ENCODE peak calls at places on chromosome 9, in four cellular contexts. F, I, G and T are unnamed samples.

GRCh38 chr9:123522921-123523320 is 166.9 kb downstream of the CRB2 start:
- DNase-seq in F (no peak), I (no peak), G (no peak), T (no peak)

GRCh38 chr9:71680189-71680983 is 87.9 kb downstream of the CEMIP2 start:
- DNase-seq in F (no peak), I (peak), G (peak), T (no peak)

GRCh38 chr9:95349109-95350038 is 31.9 kb upstream of the FANCC start:
- DNase-seq in F (no peak), I (peak), G (no peak), T (no peak)

GRCh38 chr9:113995963-113996362 is 82.1 kb downstream of the AMBP start:
- DNase-seq in F (peak), I (no peak), G (no peak), T (no peak)

GRCh38 chr9:99000480-99001395 is 57.0 kb downstream of the COL15A1 start:
- DNase-seq in F (no peak), I (peak), G (peak), T (peak)

GRCh38 chr9:92740446-92740961 is 24.1 kb downstream of the BICD2 start:
- DNase-seq in F (peak), I (no peak), G (no peak), T (peak)

GRCh38 chr9:93292664-93293328 is 108.9 kb downstream of the WNK2 start:
- DNase-seq in F (peak), I (no peak), G (no peak), T (no peak)

GRCh38 chr9:136620441-136621018 is 42.2 kb upstream of the EGFL7 start:
- DNase-seq in F (no peak), I (no peak), G (no peak), T (peak)

GRCh38 chr9:33472171-33472920 is 1.4 kb downstream of the NOL6 start:
- DNase-seq in F (peak), I (no peak), G (no peak), T (no peak)

GRCh38 chr9:93651521-93651950 is 75.2 kb downstream of the PHF2 start:
- DNase-seq in F (peak), I (no peak), G (no peak), T (no peak)

GRCh38 chr9:20041717-20042116 is 252.9 kb upstream of the SLC24A2 start:
- DNase-seq in F (no peak), I (no peak), G (no peak), T (no peak)

GRCh38 chr9:31590091-31590490 is 794.4 kb upstream of the ACO1 start:
- DNase-seq in F (no peak), I (peak), G (peak), T (no peak)

GRCh38 chr9:78599939-78600338 is 303.0 kb downstream of the PSAT1 start:
- DNase-seq in F (no peak), I (no peak), G (no peak), T (no peak)

GRCh38 chr9:132994410-132995120 is 16.1 kb downstream of the GFI1B start:
- DNase-seq in F (peak), I (peak), G (peak), T (peak)

GRCh38 chr9:122941560-122942234 is 877 bp downstream of the RABGAP1 start:
- DNase-seq in F (no peak), I (peak), G (peak), T (peak)

DNA sequence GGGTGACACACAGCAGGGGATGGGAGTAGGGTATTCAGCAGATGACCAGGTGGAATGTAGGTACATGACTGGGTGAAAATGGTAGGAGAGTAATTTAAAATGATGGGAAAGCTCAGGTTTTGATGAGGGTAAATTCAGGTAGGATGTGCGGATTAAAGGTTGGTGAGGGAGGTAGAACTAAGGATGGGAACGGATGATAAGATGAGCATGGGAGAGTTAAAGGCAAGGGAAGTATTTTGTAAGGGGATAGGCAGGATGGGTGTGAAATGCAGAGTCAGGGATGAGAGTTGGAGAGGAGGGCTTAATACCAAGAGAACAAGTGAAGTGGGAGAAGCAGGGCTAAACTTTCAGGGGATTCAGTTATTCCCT is 1.5 kb downstream of the TLN1 start:
- DNase-seq in F (no peak), I (no peak), G (no peak), T (no peak)
- H3K4me3 ChIP-seq in F (peak), I (peak), G (peak), T (peak)

GRCh38 chr9:131676431-131676972 is 63.4 kb downstream of the RAPGEF1 start:
- DNase-seq in F (no peak), I (no peak), G (no peak), T (no peak)

GRCh38 chr9:131678499-131679111 is 61.3 kb downstream of the RAPGEF1 start:
- DNase-seq in F (peak), I (peak), G (peak), T (peak)

GRCh38 chr9:131677445-131678180 is 62.3 kb downstream of the RAPGEF1 start:
- DNase-seq in F (no peak), I (peak), G (peak), T (peak)

GRCh38 chr9:131675437-131676022 is 64.3 kb downstream of the RAPGEF1 start:
- DNase-seq in F (no peak), I (no peak), G (no peak), T (peak)

GRCh38 chr9:131677051-131677444 is 62.8 kb downstream of the RAPGEF1 start:
- DNase-seq in F (no peak), I (peak), G (peak), T (no peak)
- H3K4me3 ChIP-seq in F (peak), I (no peak), G (no peak), T (no peak)

GRCh38 chr9:34591091-34591910 is 1.8 kb upstream of the CNTFR start:
- DNase-seq in F (peak), I (peak), G (peak), T (peak)
- H3K4me3 ChIP-seq in F (no peak), I (no peak), G (no peak), T (no peak)

GRCh38 chr9:16625106-16625505 is 245.4 kb downstream of the BNC2 start:
- DNase-seq in F (no peak), I (no peak), G (no peak), T (no peak)

GRCh38 chr9:16626577-16627130 is 243.8 kb downstream of the BNC2 start:
- DNase-seq in F (peak), I (peak), G (peak), T (no peak)

GRCh38 chr9:16628421-16628820 is 242.0 kb downstream of the BNC2 start:
- DNase-seq in F (no peak), I (peak), G (peak), T (no peak)

GRCh38 chr9:16625831-16626230 is 244.6 kb downstream of the BNC2 start:
- DNase-seq in F (no peak), I (peak), G (peak), T (no peak)

DNA sequence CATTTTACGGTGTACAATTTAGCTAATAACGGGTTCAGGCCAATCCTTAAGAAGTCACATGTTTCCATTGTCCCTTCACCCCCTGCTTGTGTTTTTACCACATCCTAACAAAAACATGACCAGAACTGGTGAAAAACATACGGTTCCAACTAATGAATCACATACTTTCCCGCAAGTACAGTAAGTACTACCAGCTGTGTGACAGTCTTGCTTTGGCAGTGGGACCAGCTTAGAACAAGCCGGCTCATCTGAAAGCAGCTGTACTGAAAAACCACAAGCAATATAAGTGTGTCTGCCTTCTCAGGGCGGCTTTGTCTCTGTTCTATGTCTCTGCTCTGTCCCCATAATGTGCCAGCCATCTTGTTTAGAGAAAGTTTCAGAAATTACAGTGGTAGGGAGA is 242.5 kb downstream of the BNC2 start:
- DNase-seq in F (no peak), I (peak), G (peak), T (peak)
- H3K4me3 ChIP-seq in F (no peak), I (no peak), G (peak), T (no peak)